ENCODE peak calls at places on chromosomes 13 and 19, in five cellular contexts. X is H1, A is A549, H is K562, N is HepG2. G is an unnamed sample.
A peak's percentile ranks its signal among the peaks of the same experiment; 100 is the strongest.

GRCh38 chr13:63198076-63198475 is 1782.4 kb upstream of the PCDH20 start:
- DNase-seq in A (no peak), H (no peak), X (no peak), N (no peak), G (no peak)

GRCh38 chr13:109105899-109106298 is 476.5 kb downstream of the MYO16 start:
- DNase-seq in A (no peak), X (no peak), H (no peak), N (no peak), G (no peak)

GRCh38 chr13:39542361-39542760 is 60.6 kb downstream of the LHFPL6 start:
- DNase-seq in N (no peak), H (no peak), A (no peak), X (no peak), G (no peak)

GRCh38 chr19:29191005-29191404 is 21.9 kb downstream of the UQCRFS1 start:
- DNase-seq in N (no peak), A (no peak), X (no peak), H (no peak), G (no peak)

GRCh38 chr13:50682002-50682401 is 161.5 kb downstream of the DLEU7 start:
- DNase-seq in X (no peak), H (no peak), N (no peak), A (no peak), G (no peak)

GRCh38 chr13:109938255-109938936 is 152.0 kb upstream of the IRS2 start:
- DNase-seq in H (no peak), N (no peak), A (no peak), X (no peak), G (no peak)

GRCh38 chr19:39038098-39038497 is 5.7 kb upstream of the FBXO27 start:
- DNase-seq in N (peak; percentile 61), X (no peak), A (peak; percentile 82), H (peak; percentile 77), G (peak; percentile 55)

GRCh38 chr19:6740589-6741348 is 1.3 kb downstream of the TRIP10 start:
- DNase-seq in A (peak; percentile 27), N (no peak), X (no peak), H (peak; percentile 54), G (peak; percentile 46)

GRCh38 chr13:51283361-51283760 is 56.1 kb upstream of the SERPINE3 start:
- DNase-seq in X (no peak), N (no peak), H (no peak), A (no peak), G (no peak)

GRCh38 chr19:15379996-15380647 is 535 bp upstream of the AKAP8 start:
- DNase-seq in N (peak; percentile 48), H (peak; percentile 61), A (peak; percentile 74), X (peak; percentile 68), G (peak; percentile 64)

GRCh38 chr13:101514695-101515275 is 62.3 kb downstream of the ITGBL1 start:
- DNase-seq in H (peak; percentile 5), X (no peak), A (peak; percentile 67), N (peak; percentile 48), G (peak; percentile 80)

GRCh38 chr13:39684531-39685137 is 29.2 kb downstream of the COG6 start:
- DNase-seq in H (no peak), N (peak; percentile 31), A (peak; percentile 28), X (no peak), G (peak; percentile 54)

GRCh38 chr13:102195566-102196462 is 206.0 kb downstream of the FGF14 start:
- DNase-seq in A (no peak), H (no peak), X (no peak), N (no peak), G (peak; percentile 42)

GRCh38 chr19:5050905-5051304 is 82.0 kb downstream of the KDM4B start:
- DNase-seq in X (no peak), H (no peak), N (no peak), A (no peak), G (no peak)

GRCh38 chr19:38990949-38991697 is 15.6 kb upstream of the FBXO17 start:
- DNase-seq in X (no peak), A (peak; percentile 38), N (no peak), H (no peak), G (no peak)

GRCh38 chr13:29922896-29923295 is 72.5 kb upstream of the UBL3 start:
- DNase-seq in N (no peak), A (peak; percentile 25), H (no peak), X (no peak), G (no peak)

GRCh38 chr13:38381840-38382239 is 32.2 kb downstream of the UFM1 start:
- DNase-seq in X (no peak), H (no peak), N (no peak), A (no peak), G (no peak)

GRCh38 chr13:50757021-50757420 is 86.5 kb downstream of the DLEU7 start:
- DNase-seq in H (no peak), X (no peak), N (no peak), A (no peak), G (no peak)

GRCh38 chr19:3814648-3815047 is 28.5 kb upstream of the MATK start:
- DNase-seq in H (no peak), A (no peak), N (no peak), X (no peak), G (no peak)

GRCh38 chr13:35926859-35927530 is 204.2 kb downstream of the DCLK1 start:
- DNase-seq in H (no peak), N (no peak), X (no peak), A (no peak), G (no peak)

GRCh38 chr19:54660967-54661366 is 1.8 kb upstream of the LILRB4 start:
- DNase-seq in N (no peak), X (no peak), A (no peak), H (no peak), G (no peak)

GRCh38 chr19:42568006-42568405 is 26.7 kb downstream of the CEACAM8 start:
- DNase-seq in N (no peak), X (no peak), A (no peak), H (no peak), G (no peak)

GRCh38 chr19:44207126-44207803 is 5.1 kb upstream of the ZNF227 start:
- DNase-seq in H (peak; percentile 83), X (peak; percentile 81), N (peak; percentile 94), A (peak; percentile 97), G (peak; percentile 91)

GRCh38 chr13:74064805-74065204 is 69.4 kb downstream of the KLF12 start:
- DNase-seq in N (no peak), A (no peak), H (no peak), X (no peak), G (no peak)

GRCh38 chr13:40221460-40222201 is 444.8 kb downstream of the FOXO1 start:
- DNase-seq in H (no peak), N (peak; percentile 41), A (no peak), X (no peak), G (no peak)

GRCh38 chr19:42323473-42323851 is 2.0 kb upstream of the MEGF8 start:
- DNase-seq in H (no peak), N (no peak), A (no peak), X (peak; percentile 46), G (no peak)

GRCh38 chr19:18750295-18750970 is 40.7 kb downstream of the COMP start:
- DNase-seq in A (no peak), N (no peak), H (no peak), X (no peak), G (no peak)

GRCh38 chr19:6232567-6232966 is 47.2 kb downstream of the MLLT1 start:
- DNase-seq in X (no peak), N (no peak), A (no peak), H (no peak), G (no peak)

GRCh38 chr13:99808786-99809185 is 162.8 kb downstream of the ZIC5 start:
- DNase-seq in A (no peak), H (no peak), X (no peak), N (no peak), G (no peak)

GRCh38 chr13:83065136-83065535 is 817.1 kb downstream of the SLITRK1 start:
- DNase-seq in H (no peak), A (no peak), N (no peak), X (no peak), G (no peak)

GRCh38 chr19:2034729-2035589 is 16.1 kb downstream of the MKNK2 start:
- DNase-seq in N (no peak), H (peak; percentile 92), X (peak; percentile 85), A (peak; percentile 61), G (no peak)

GRCh38 chr13:77359171-77359570 is 32.3 kb upstream of the MYCBP2 start:
- DNase-seq in A (no peak), H (no peak), X (no peak), N (no peak), G (no peak)

GRCh38 chr19:2064788-2065524 is 13.9 kb upstream of the MKNK2 start:
- DNase-seq in A (no peak), X (no peak), H (no peak), N (no peak), G (no peak)

GRCh38 chr19:46602392-46603194 is 1.5 kb downstream of the CALM3 start:
- DNase-seq in X (no peak), N (no peak), H (peak; percentile 35), A (no peak), G (no peak)

GRCh38 chr13:48731957-48732569 is 78.3 kb downstream of the CYSLTR2 start:
- DNase-seq in A (peak; percentile 25), N (peak; percentile 11), X (peak; percentile 15), H (peak; percentile 49), G (peak; percentile 59)

GRCh38 chr19:23283925-23284324 is 33.7 kb upstream of the ZNF724 start:
- DNase-seq in X (peak; percentile 54), H (peak; percentile 18), A (peak; percentile 61), N (peak; percentile 54), G (peak; percentile 4)

GRCh38 chr13:91292630-91293221 is 54.8 kb upstream of the MIR17HG start:
- DNase-seq in N (no peak), H (no peak), X (no peak), A (no peak), G (no peak)

GRCh38 chr19:51311388-51312257 is at the start of gene IGLON5:
- DNase-seq in H (peak; percentile 72), A (no peak), X (no peak), N (no peak), G (no peak)
- H3K4me2 ChIP-seq in H (no peak within 1 kb of the TSS), A (peak within 1 kb of the TSS; percentile 60), X (peak within 1 kb of the TSS; percentile 80), N (no peak within 1 kb of the TSS), G (no peak within 1 kb of the TSS)

GRCh38 chr19:48780684-48781391 is 25.5 kb downstream of the FGF21 start:
- DNase-seq in X (no peak), A (peak; percentile 62), H (peak; percentile 34), N (peak; percentile 88), G (peak; percentile 43)
- TF ChIP-seq JUN in X (no peak), A (no peak), H (no peak), N (peak; percentile 33), G (peak; percentile 73)

GRCh38 chr13:95706356-95706755 is 29.4 kb downstream of the DNAJC3 start:
- DNase-seq in X (no peak), N (no peak), H (no peak), A (no peak), G (no peak)
- H3K4me2 ChIP-seq in X (no peak overlapping the region), N (no peak overlapping the region), H (no peak overlapping the region), A (no peak overlapping the region), G (no peak overlapping the region)

GRCh38 chr19:13138171-13138915 is 11.8 kb downstream of the STX10 start:
- DNase-seq in N (no peak), H (no peak), A (no peak), X (no peak), G (no peak)
- TF ChIP-seq JUN in N (no peak), H (no peak), A (no peak), X (no peak), G (no peak)